ENCODE peak calls at places on chromosome 13, in ten cellular contexts. W, S, A, F, L, X, K, E, N and U are unnamed samples.

GRCh38 chr13:26743971-26744370 is 16.6 kb downstream of the GPR12 start:
- DNase-seq in W (no peak), S (no peak), A (no peak), F (no peak), L (no peak), X (no peak), K (no peak), E (no peak), N (no peak), U (no peak)

GRCh38 chr13:102294407-102295018 is 107.3 kb downstream of the FGF14 start:
- DNase-seq in W (no peak), S (no peak), A (no peak), F (no peak), L (no peak), X (no peak), K (no peak), E (no peak), N (no peak), U (no peak)

GRCh38 chr13:41577437-41577836 is 120.1 kb downstream of the RGCC start:
- DNase-seq in W (no peak), S (no peak), A (no peak), F (peak), L (peak), X (peak), K (no peak), E (no peak), N (no peak), U (no peak)

GRCh38 chr13:102571075-102571474 is 25.7 kb upstream of the TPP2 start:
- DNase-seq in W (no peak), S (no peak), A (no peak), F (no peak), L (no peak), X (no peak), K (no peak), E (no peak), N (no peak), U (no peak)

GRCh38 chr13:84430441-84430840 is 548.2 kb upstream of the SLITRK1 start:
- DNase-seq in W (no peak), S (no peak), A (no peak), F (no peak), L (peak), X (no peak), K (no peak), E (no peak), N (no peak), U (peak)

GRCh38 chr13:37481858-37482227 is 116.7 kb downstream of the POSTN start:
- DNase-seq in W (no peak), S (no peak), A (no peak), F (no peak), L (no peak), X (no peak), K (no peak), E (no peak), N (no peak), U (no peak)

GRCh38 chr13:99968521-99969367 is 2.8 kb downstream of the ZIC5 start:
- DNase-seq in W (peak), S (peak), A (no peak), F (no peak), L (no peak), X (no peak), K (no peak), E (no peak), N (no peak), U (no peak)

GRCh38 chr13:101739382-101740178 is 287.1 kb downstream of the ITGBL1 start:
- DNase-seq in W (no peak), S (no peak), A (no peak), F (no peak), L (no peak), X (no peak), K (no peak), E (no peak), N (no peak), U (no peak)

GRCh38 chr13:42539670-42540069 is 34.3 kb upstream of the TNFSF11 start:
- DNase-seq in W (peak), S (no peak), A (no peak), F (no peak), L (peak), X (no peak), K (no peak), E (no peak), N (no peak), U (no peak)

GRCh38 chr13:34967851-34968562 is 25.9 kb downstream of the NBEA start:
- DNase-seq in W (peak), S (no peak), A (no peak), F (no peak), L (no peak), X (no peak), K (no peak), E (no peak), N (no peak), U (no peak)

GRCh38 chr13:90951663-90952062 is 395.8 kb upstream of the MIR17HG start:
- DNase-seq in W (no peak), S (no peak), A (no peak), F (no peak), L (no peak), X (no peak), K (no peak), E (no peak), N (no peak), U (peak)

GRCh38 chr13:38821753-38822551 is 135.1 kb downstream of the FREM2 start:
- DNase-seq in W (no peak), S (no peak), A (no peak), F (no peak), L (no peak), X (no peak), K (no peak), E (no peak), N (no peak), U (no peak)

GRCh38 chr13:112325941-112326645 is 50.1 kb upstream of the SPACA7 start:
- DNase-seq in W (no peak), S (no peak), A (no peak), F (no peak), L (no peak), X (peak), K (no peak), E (no peak), N (no peak), U (no peak)

GRCh38 chr13:96052655-96053002 is 572 bp downstream of the UGGT2 start:
- DNase-seq in W (peak), S (no peak), A (no peak), F (no peak), L (peak), X (no peak), K (peak), E (no peak), N (peak), U (no peak)

GRCh38 chr13:62357887-62358645 is 942.4 kb upstream of the PCDH20 start:
- DNase-seq in W (peak), S (no peak), A (no peak), F (no peak), L (peak), X (no peak), K (no peak), E (no peak), N (no peak), U (peak)

GRCh38 chr13:30862707-30863106 is 43.4 kb upstream of the MEDAG start:
- DNase-seq in W (peak), S (peak), A (peak), F (peak), L (no peak), X (peak), K (no peak), E (peak), N (no peak), U (no peak)

GRCh38 chr13:95970878-95971277 is 82.3 kb downstream of the UGGT2 start:
- DNase-seq in W (no peak), S (no peak), A (no peak), F (no peak), L (no peak), X (no peak), K (no peak), E (no peak), N (no peak), U (no peak)

GRCh38 chr13:20174656-20175405 is 14.0 kb upstream of the GJA3 start:
- DNase-seq in W (peak), S (peak), A (peak), F (peak), L (peak), X (peak), K (peak), E (peak), N (no peak), U (no peak)

GRCh38 chr13:113973218-113974164 is at the start of gene C13orf46:
- DNase-seq in W (no peak), S (peak), A (peak), F (no peak), L (no peak), X (peak), K (no peak), E (no peak), N (no peak), U (no peak)

GRCh38 chr13:112891477-112892401 is 77.3 kb upstream of the MCF2L start:
- DNase-seq in W (no peak), S (peak), A (peak), F (no peak), L (no peak), X (no peak), K (no peak), E (no peak), N (peak), U (no peak)

GRCh38 chr13:30156826-30157615 is 150.3 kb downstream of the KATNAL1 start:
- DNase-seq in W (no peak), S (no peak), A (no peak), F (no peak), L (no peak), X (no peak), K (no peak), E (no peak), N (no peak), U (no peak)

GRCh38 chr13:30751183-30751933 is 16.0 kb downstream of the ALOX5AP start:
- DNase-seq in W (peak), S (no peak), A (no peak), F (no peak), L (no peak), X (no peak), K (no peak), E (no peak), N (no peak), U (no peak)

GRCh38 chr13:77751513-77752456 is 54.3 kb downstream of the SLAIN1 start:
- DNase-seq in W (peak), S (no peak), A (peak), F (no peak), L (peak), X (no peak), K (peak), E (peak), N (no peak), U (no peak)

GRCh38 chr13:35695411-35695810 is 218.9 kb upstream of the MAB21L1 start:
- DNase-seq in W (no peak), S (no peak), A (no peak), F (peak), L (no peak), X (no peak), K (no peak), E (no peak), N (no peak), U (no peak)

GRCh38 chr13:41833851-41834250 is 127.1 kb downstream of the VWA8 start:
- DNase-seq in W (no peak), S (no peak), A (no peak), F (no peak), L (peak), X (no peak), K (no peak), E (no peak), N (no peak), U (no peak)

GRCh38 chr13:39047560-39047959 is 9.3 kb downstream of the NHLRC3 start:
- DNase-seq in W (no peak), S (no peak), A (no peak), F (no peak), L (no peak), X (no peak), K (no peak), E (no peak), N (peak), U (no peak)

GRCh38 chr13:32940601-32941000 is 75.6 kb upstream of the KL start:
- DNase-seq in W (peak), S (peak), A (peak), F (no peak), L (peak), X (peak), K (no peak), E (no peak), N (no peak), U (no peak)

GRCh38 chr13:31201341-31202024 is 1.7 kb downstream of the B3GLCT start:
- DNase-seq in W (no peak), S (no peak), A (peak), F (peak), L (peak), X (no peak), K (no peak), E (peak), N (no peak), U (no peak)

GRCh38 chr13:57314897-57315520 is 148.0 kb downstream of the PRR20E start:
- DNase-seq in W (no peak), S (no peak), A (no peak), F (no peak), L (no peak), X (no peak), K (no peak), E (no peak), N (no peak), U (no peak)

GRCh38 chr13:41547253-41548000 is 90.1 kb downstream of the RGCC start:
- DNase-seq in W (peak), S (no peak), A (peak), F (peak), L (peak), X (peak), K (no peak), E (peak), N (no peak), U (no peak)

GRCh38 chr13:40064723-40065122 is 409.3 kb downstream of the COG6 start:
- DNase-seq in W (peak), S (no peak), A (peak), F (peak), L (peak), X (no peak), K (peak), E (peak), N (no peak), U (no peak)

GRCh38 chr13:35824395-35824794 is 306.8 kb downstream of the DCLK1 start:
- DNase-seq in W (no peak), S (no peak), A (no peak), F (no peak), L (no peak), X (no peak), K (no peak), E (no peak), N (no peak), U (no peak)

GRCh38 chr13:106464076-106464475 is 71.4 kb downstream of the EFNB2 start:
- DNase-seq in W (peak), S (no peak), A (no peak), F (no peak), L (no peak), X (no peak), K (no peak), E (no peak), N (no peak), U (no peak)

GRCh38 chr13:20489185-20489820 is 36.4 kb downstream of the CRYL1 start:
- DNase-seq in W (no peak), S (no peak), A (no peak), F (peak), L (no peak), X (no peak), K (no peak), E (peak), N (no peak), U (no peak)

GRCh38 chr13:43908156-43909126 is 28.7 kb downstream of the LACC1 start:
- DNase-seq in W (peak), S (no peak), A (peak), F (no peak), L (peak), X (no peak), K (no peak), E (no peak), N (no peak), U (peak)

GRCh38 chr13:43911283-43911682 is 31.6 kb downstream of the LACC1 start:
- DNase-seq in W (no peak), S (no peak), A (no peak), F (no peak), L (no peak), X (no peak), K (no peak), E (no peak), N (no peak), U (no peak)

DNA sequence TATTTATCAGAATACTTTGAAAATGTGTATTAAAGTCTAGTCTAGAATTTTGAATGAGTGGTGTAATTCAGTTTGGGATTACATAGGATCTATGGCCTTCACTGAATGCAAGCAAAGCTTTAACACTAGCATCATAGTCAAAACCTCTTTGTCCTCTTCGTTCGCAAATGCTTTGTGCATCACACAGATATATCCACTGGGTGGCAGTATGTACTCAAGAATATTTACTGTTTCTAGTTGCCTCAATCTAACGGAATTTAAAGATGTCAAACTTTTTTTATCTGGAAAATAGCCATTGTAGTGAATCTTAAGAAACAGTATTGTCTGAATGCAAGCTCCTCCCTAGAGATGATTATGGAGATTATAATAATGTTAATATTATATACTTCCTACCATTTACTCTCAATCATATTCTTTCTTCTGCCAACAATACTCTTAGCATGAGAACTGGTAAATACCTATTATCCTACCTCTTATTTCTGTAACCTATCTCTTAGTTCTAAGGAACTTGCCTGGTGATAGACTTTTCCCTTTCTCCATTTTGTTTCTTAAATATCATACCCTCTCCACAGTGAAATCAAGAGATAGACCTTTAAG is 25.8 kb downstream of the LACC1 start:
- DNase-seq in W (peak), S (no peak), A (peak), F (peak), L (peak), X (no peak), K (no peak), E (peak), N (no peak), U (peak)
- H3K4me3 ChIP-seq in W (no peak), S (no peak), A (no peak), F (no peak), L (no peak), X (no peak), K (no peak), E (no peak), N (no peak), U (no peak)

GRCh38 chr13:111046590-111047141 is 68.4 kb upstream of the ARHGEF7 start:
- DNase-seq in W (peak), S (no peak), A (no peak), F (no peak), L (peak), X (no peak), K (no peak), E (no peak), N (no peak), U (no peak)
- TF ChIP-seq CTCF in W (peak), S (no peak), A (no peak), F (peak), L (peak), X (peak), K (no peak), E (no peak), N (no peak), U (no peak)

GRCh38 chr13:80131204-80131603 is 209.7 kb downstream of the SPRY2 start:
- DNase-seq in W (peak), S (peak), A (peak), F (peak), L (peak), X (peak), K (no peak), E (peak), N (no peak), U (no peak)
- H3K4me3 ChIP-seq in W (peak), S (no peak), A (no peak), F (peak), L (peak), X (peak), K (no peak), E (no peak), N (no peak), U (no peak)

DNA sequence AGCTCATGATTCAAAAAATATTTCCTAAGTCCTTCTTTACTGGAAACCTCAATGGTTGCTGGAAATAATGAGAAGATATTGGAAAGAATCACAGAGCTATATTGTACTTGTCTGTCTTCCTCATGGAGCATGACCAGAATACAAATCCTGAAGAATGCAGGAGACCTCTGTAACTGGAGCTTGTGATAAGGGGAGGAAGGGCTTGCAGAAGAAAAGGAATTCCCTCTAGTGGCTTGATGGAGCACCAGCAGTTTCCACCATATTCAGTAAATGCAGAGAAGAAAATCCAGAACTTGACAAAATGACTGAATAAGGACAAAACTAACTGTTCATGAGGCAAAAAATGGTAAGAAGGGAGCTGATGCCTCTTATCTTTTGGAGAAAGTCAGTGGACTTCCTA is 1333.1 kb downstream of the EFNB2 start:
- DNase-seq in W (peak), S (no peak), A (no peak), F (no peak), L (peak), X (no peak), K (no peak), E (no peak), N (no peak), U (no peak)
- TF ChIP-seq CTCF in W (peak), S (no peak), A (peak), F (peak), L (peak), X (peak), K (peak), E (peak), N (no peak), U (peak)

DNA sequence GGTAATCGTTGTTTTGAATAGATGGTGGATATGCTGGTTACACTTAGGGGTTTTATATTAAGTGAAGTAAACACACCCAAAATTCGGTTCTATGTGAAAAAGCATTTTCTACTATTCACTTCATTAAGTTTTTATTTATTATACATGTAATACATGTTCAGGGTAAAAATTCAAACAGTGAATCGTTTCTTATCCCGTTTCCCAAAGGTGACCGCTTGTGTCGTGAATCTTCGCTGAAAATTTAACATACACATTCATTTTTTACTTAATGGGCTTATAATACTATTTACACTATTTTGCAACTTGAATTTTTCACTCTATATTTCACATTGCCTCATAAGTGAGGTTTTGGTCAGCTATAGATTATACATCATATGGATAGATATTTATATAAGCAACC is 24.5 kb downstream of the IPO5 start:
- DNase-seq in W (peak), S (no peak), A (no peak), F (no peak), L (no peak), X (no peak), K (no peak), E (no peak), N (no peak), U (no peak)
- H3K4me3 ChIP-seq in W (peak), S (no peak), A (peak), F (no peak), L (peak), X (peak), K (peak), E (peak), N (peak), U (peak)

GRCh38 chr13:27857271-27857670 is 62.5 kb upstream of the PDX1 start:
- DNase-seq in W (no peak), S (no peak), A (no peak), F (no peak), L (no peak), X (no peak), K (no peak), E (no peak), N (no peak), U (no peak)
- TF ChIP-seq CTCF in W (no peak), S (no peak), A (no peak), F (no peak), L (no peak), X (no peak), K (no peak), E (no peak), N (no peak), U (no peak)

GRCh38 chr13:72495681-72496080 is 231.7 kb downstream of the MZT1 start:
- DNase-seq in W (no peak), S (no peak), A (no peak), F (no peak), L (no peak), X (no peak), K (no peak), E (no peak), N (no peak), U (no peak)
- H3K4me3 ChIP-seq in W (no peak), S (no peak), A (no peak), F (no peak), L (no peak), X (no peak), K (no peak), E (no peak), N (no peak), U (no peak)

DNA sequence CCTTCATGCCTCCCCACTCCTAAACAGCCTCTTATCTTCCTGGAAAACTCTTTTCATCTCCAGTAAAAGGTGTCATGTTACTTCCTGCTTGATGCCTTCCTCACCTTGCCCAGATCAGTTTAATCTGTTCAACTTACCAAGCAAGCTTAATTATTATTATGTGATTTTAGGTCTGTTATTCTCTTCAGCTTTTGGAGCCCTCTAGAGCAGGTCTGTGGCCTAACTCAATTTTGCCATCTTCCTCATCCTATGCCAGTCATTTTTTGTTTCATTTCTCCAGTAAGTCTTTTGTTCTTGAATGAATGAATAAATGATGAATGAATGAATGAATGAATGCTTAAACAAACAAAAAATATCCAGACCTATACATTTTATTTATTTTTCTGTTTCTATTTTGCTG is 528.3 kb downstream of the DCT start:
- DNase-seq in W (peak), S (no peak), A (no peak), F (no peak), L (peak), X (no peak), K (no peak), E (no peak), N (no peak), U (no peak)
- TF ChIP-seq CTCF in W (peak), S (no peak), A (no peak), F (no peak), L (peak), X (peak), K (no peak), E (no peak), N (no peak), U (peak)